ENCODE peak calls at places on chromosomes 2 and 18, in four cellular contexts. F is NCI-H2227 treated with DMSO at 0.1 percent for 48 hours, S is ovary, B is iris pigment epithelial cell. P is an unnamed sample.

GRCh38 chr2:211802611-211803010 is 736.0 kb downstream of the ERBB4 start:
- DNase-seq in B (no peak), F (no peak), S (no peak), P (no peak)

GRCh38 chr2:43088148-43089073 is 138.0 kb downstream of the ZFP36L2 start:
- DNase-seq in B (peak), S (peak), F (no peak), P (no peak)

GRCh38 chr2:225889452-225889851 is 489.9 kb downstream of the NYAP2 start:
- DNase-seq in F (no peak), S (no peak), B (peak), P (peak)

GRCh38 chr2:225164406-225165048 is 122.3 kb upstream of the DOCK10 start:
- DNase-seq in B (peak), F (no peak), S (no peak), P (no peak)

GRCh38 chr2:64018715-64019082 is 529 bp downstream of the VPS54 start:
- DNase-seq in B (peak), S (peak), F (no peak), P (peak)

GRCh38 chr18:79875931-79876461 is 75.5 kb downstream of the SLC66A2 start:
- DNase-seq in F (no peak), S (peak), B (no peak), P (peak)

GRCh38 chr2:68318686-68319396 is 908 bp downstream of the CNRIP1 start:
- DNase-seq in F (peak), S (no peak), B (no peak), P (no peak)

GRCh38 chr2:44598731-44599529 is 237.2 kb downstream of the CAMKMT start:
- DNase-seq in B (peak), S (no peak), F (no peak), P (no peak)

GRCh38 chr18:66872277-66872676 is 268.4 kb upstream of the CDH19 start:
- DNase-seq in B (peak), S (no peak), F (peak), P (no peak)

GRCh38 chr2:122681626-122682025 is 926.2 kb downstream of the TSN start:
- DNase-seq in B (no peak), F (no peak), S (no peak), P (no peak)

GRCh38 chr2:10680214-10680613 is 9.6 kb downstream of the NOL10 start:
- DNase-seq in B (no peak), S (no peak), F (no peak), P (no peak)

GRCh38 chr2:121969155-121969554 is 213.7 kb downstream of the TSN start:
- DNase-seq in B (no peak), S (no peak), F (no peak), P (peak)

GRCh38 chr2:217204358-217204757 is 344.5 kb upstream of the TNP1 start:
- DNase-seq in B (peak), S (no peak), F (no peak), P (no peak)

GRCh38 chr2:57544626-57545025 is 502.0 kb upstream of the VRK2 start:
- DNase-seq in F (no peak), S (no peak), B (no peak), P (no peak)

GRCh38 chr2:237025090-237025865 is 60.4 kb upstream of the COPS8 start:
- DNase-seq in B (peak), S (no peak), F (no peak), P (no peak)

GRCh38 chr18:35121531-35121930 is 80.3 kb downstream of the MAPRE2 start:
- DNase-seq in F (no peak), S (no peak), B (no peak), P (no peak)

GRCh38 chr2:46066591-46066990 is 230.6 kb upstream of the EPAS1 start:
- DNase-seq in F (no peak), S (no peak), B (peak), P (no peak)

GRCh38 chr18:55031576-55031975 is 72.3 kb upstream of the CCDC68 start:
- DNase-seq in F (no peak), S (no peak), B (no peak), P (no peak)

GRCh38 chr2:109611467-109612095 is 2.2 kb downstream of the SEPTIN10 start:
- DNase-seq in B (peak), F (no peak), S (no peak), P (no peak)

GRCh38 chr2:127650041-127650784 is 4.3 kb downstream of the GPR17 start:
- DNase-seq in S (no peak), F (no peak), B (no peak), P (peak)

GRCh38 chr18:24395049-24395780 is 2.4 kb downstream of the OSBPL1A start:
- DNase-seq in S (no peak), B (peak), F (no peak), P (no peak)

GRCh38 chr2:3728104-3729054 is 25.0 kb downstream of the DCDC2C start:
- DNase-seq in F (peak), B (peak), S (no peak), P (peak)

GRCh38 chr2:72685666-72686065 is 140.2 kb downstream of the EXOC6B start:
- DNase-seq in F (no peak), B (no peak), S (no peak), P (no peak)

GRCh38 chr2:109335586-109336266 is 206.7 kb downstream of the SH3RF3 start:
- DNase-seq in S (no peak), B (peak), F (no peak), P (no peak)

GRCh38 chr18:33863912-33864311 is 285.9 kb downstream of the ASXL3 start:
- DNase-seq in B (no peak), F (no peak), S (no peak), P (no peak)

GRCh38 chr2:13414907-13415306 is 698.2 kb downstream of the TRIB2 start:
- DNase-seq in F (no peak), S (no peak), B (no peak), P (no peak)

GRCh38 chr2:95115418-95115817 is 6.2 kb downstream of the MRPS5 start:
- DNase-seq in F (peak), B (peak), S (peak), P (peak)

GRCh38 chr18:61572871-61573270 is 239.6 kb downstream of the CDH20 start:
- DNase-seq in B (peak), S (no peak), F (no peak), P (no peak)

GRCh38 chr18:12933323-12933722 is 14.5 kb upstream of the SEH1L start:
- DNase-seq in B (no peak), S (no peak), F (no peak), P (no peak)

P was measured in testis.